ENCODE peak calls at places on chromosomes 13 and 19, in four cellular contexts. One of them, this sample, is unnamed.

GRCh38 chr19:18319591-18320135 is 3.2 kb downstream of the LSM4 start:
- DNase-seq in activated CD8-positive, alpha-beta T cell treated with anti-CD3 and anti-CD28 coated beads for 36 hours: no peak
- DNase-seq in B cell: no peak
- DNase-seq in endothelial cell: no peak
- DNase-seq in this sample: peak

GRCh38 chr13:73740681-73741080 is 393.5 kb downstream of the KLF12 start:
- DNase-seq in activated CD8-positive, alpha-beta T cell treated with anti-CD3 and anti-CD28 coated beads for 36 hours: no peak
- DNase-seq in B cell: no peak
- DNase-seq in endothelial cell: no peak
- DNase-seq in this sample: no peak

GRCh38 chr19:43124360-43124759 is 41.9 kb upstream of the PSG2 start:
- DNase-seq in endothelial cell: no peak
- DNase-seq in activated CD8-positive, alpha-beta T cell treated with anti-CD3 and anti-CD28 coated beads for 36 hours: no peak
- DNase-seq in B cell: no peak
- DNase-seq in this sample: no peak

GRCh38 chr13:113400621-113401451 is 36.9 kb upstream of the GRTP1 start:
- DNase-seq in B cell: no peak
- DNase-seq in endothelial cell: no peak
- DNase-seq in activated CD8-positive, alpha-beta T cell treated with anti-CD3 and anti-CD28 coated beads for 36 hours: no peak
- DNase-seq in this sample: no peak

GRCh38 chr19:55596304-55596703 is 3.0 kb downstream of the FIZ1 start:
- DNase-seq in B cell: no peak
- DNase-seq in activated CD8-positive, alpha-beta T cell treated with anti-CD3 and anti-CD28 coated beads for 36 hours: no peak
- DNase-seq in endothelial cell: no peak
- DNase-seq in this sample: no peak

GRCh38 chr13:26985285-26985878 is 186.2 kb downstream of the USP12 start:
- DNase-seq in activated CD8-positive, alpha-beta T cell treated with anti-CD3 and anti-CD28 coated beads for 36 hours: peak
- DNase-seq in B cell: peak
- DNase-seq in endothelial cell: peak
- DNase-seq in this sample: peak

GRCh38 chr13:83691966-83692365 is 190.3 kb downstream of the SLITRK1 start:
- DNase-seq in B cell: no peak
- DNase-seq in activated CD8-positive, alpha-beta T cell treated with anti-CD3 and anti-CD28 coated beads for 36 hours: no peak
- DNase-seq in endothelial cell: no peak
- DNase-seq in this sample: no peak

GRCh38 chr19:47881757-47882156 is 4.4 kb downstream of the SULT2A1 start:
- DNase-seq in endothelial cell: no peak
- DNase-seq in activated CD8-positive, alpha-beta T cell treated with anti-CD3 and anti-CD28 coated beads for 36 hours: no peak
- DNase-seq in B cell: no peak
- DNase-seq in this sample: no peak

GRCh38 chr13:36674337-36675212 is 755 bp downstream of the SERTM1 start:
- DNase-seq in activated CD8-positive, alpha-beta T cell treated with anti-CD3 and anti-CD28 coated beads for 36 hours: no peak
- DNase-seq in B cell: no peak
- DNase-seq in endothelial cell: no peak
- DNase-seq in this sample: no peak

GRCh38 chr13:113625965-113626661 is 31.9 kb downstream of the ATP4B start:
- DNase-seq in activated CD8-positive, alpha-beta T cell treated with anti-CD3 and anti-CD28 coated beads for 36 hours: no peak
- DNase-seq in B cell: no peak
- DNase-seq in endothelial cell: no peak
- DNase-seq in this sample: peak

GRCh38 chr13:31053098-31053497 is 108.6 kb downstream of the HSPH1 start:
- DNase-seq in B cell: no peak
- DNase-seq in activated CD8-positive, alpha-beta T cell treated with anti-CD3 and anti-CD28 coated beads for 36 hours: no peak
- DNase-seq in endothelial cell: no peak
- DNase-seq in this sample: no peak
- TF ChIP-seq CTCF in B cell: no peak
- TF ChIP-seq CTCF in activated CD8-positive, alpha-beta T cell treated with anti-CD3 and anti-CD28 coated beads for 36 hours: no peak
- TF ChIP-seq CTCF in endothelial cell: no peak
- TF ChIP-seq CTCF in this sample: no peak

DNA sequence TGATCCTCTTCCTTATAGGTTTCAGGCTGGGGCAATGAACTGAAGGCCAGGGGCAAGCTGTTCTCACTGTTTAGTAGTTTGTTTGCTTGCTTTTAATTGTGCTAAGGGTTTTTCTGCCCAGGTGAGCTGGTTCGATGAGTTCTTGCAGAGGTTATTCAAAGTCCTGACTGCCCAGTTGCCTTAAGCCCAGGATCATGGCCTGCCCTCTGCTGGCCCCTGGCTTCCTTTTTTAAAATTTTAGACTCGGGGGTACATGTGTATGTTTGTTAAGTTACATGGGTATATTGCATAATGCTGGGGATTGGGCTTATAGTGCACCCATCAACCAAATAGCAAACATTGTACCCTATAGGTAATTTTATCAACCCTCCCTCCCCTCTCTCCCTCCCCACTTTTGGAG is 65.7 kb downstream of the ZNF536 start:
- DNase-seq in endothelial cell: no peak
- DNase-seq in activated CD8-positive, alpha-beta T cell treated with anti-CD3 and anti-CD28 coated beads for 36 hours: no peak
- DNase-seq in B cell: no peak
- DNase-seq in this sample: no peak
- TF ChIP-seq CTCF in endothelial cell: no peak
- TF ChIP-seq CTCF in activated CD8-positive, alpha-beta T cell treated with anti-CD3 and anti-CD28 coated beads for 36 hours: no peak
- TF ChIP-seq CTCF in B cell: no peak
- TF ChIP-seq CTCF in this sample: no peak

DNA sequence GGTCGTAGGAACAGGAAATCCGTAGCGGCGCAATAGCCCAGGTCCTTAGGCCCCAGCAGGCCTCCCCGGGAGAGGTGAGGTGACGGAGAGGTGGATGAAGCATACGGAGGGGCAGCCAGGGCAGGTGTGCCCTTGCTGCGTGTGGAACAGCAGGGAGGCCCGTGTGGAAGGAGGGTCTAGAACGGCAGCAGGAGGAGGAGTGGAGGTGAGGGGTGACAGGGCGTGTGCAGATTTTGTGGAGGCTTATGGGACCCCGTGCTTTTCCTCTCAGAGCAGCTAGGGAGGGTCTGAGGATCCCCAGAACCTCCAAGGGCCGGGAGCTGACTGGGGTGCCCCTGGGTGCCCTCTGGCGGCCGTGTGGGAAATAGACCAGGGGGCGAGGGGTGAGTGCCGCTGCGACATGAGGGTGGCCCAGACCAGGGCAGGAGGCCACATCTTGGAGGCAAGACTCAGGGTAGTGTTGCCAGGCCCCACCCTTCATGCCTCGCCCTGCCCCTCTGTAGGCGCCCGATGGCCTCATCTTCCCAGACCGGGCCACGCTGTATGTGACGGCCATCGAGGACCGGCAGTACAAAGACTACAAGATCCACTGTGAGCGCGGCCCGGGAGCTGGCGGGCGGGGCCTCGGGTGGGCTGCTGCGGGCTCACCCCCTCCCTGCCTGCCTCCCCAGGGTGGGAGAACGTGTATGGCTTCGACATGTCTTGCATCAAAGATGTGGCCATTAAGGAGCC is 5.0 kb upstream of the ADM5 start:
- DNase-seq in activated CD8-positive, alpha-beta T cell treated with anti-CD3 and anti-CD28 coated beads for 36 hours: peak
- DNase-seq in B cell: peak
- DNase-seq in endothelial cell: no peak
- DNase-seq in this sample: no peak
- TF ChIP-seq CTCF in activated CD8-positive, alpha-beta T cell treated with anti-CD3 and anti-CD28 coated beads for 36 hours: peak
- TF ChIP-seq CTCF in B cell: peak
- TF ChIP-seq CTCF in endothelial cell: peak
- TF ChIP-seq CTCF in this sample: peak

GRCh38 chr13:87677334-87678234 is 6.4 kb downstream of the SLITRK5 start:
- DNase-seq in activated CD8-positive, alpha-beta T cell treated with anti-CD3 and anti-CD28 coated beads for 36 hours: peak
- DNase-seq in endothelial cell: peak
- DNase-seq in B cell: peak
- DNase-seq in this sample: no peak

GRCh38 chr13:87676254-87677042 is 5.3 kb downstream of the SLITRK5 start:
- DNase-seq in B cell: no peak
- DNase-seq in activated CD8-positive, alpha-beta T cell treated with anti-CD3 and anti-CD28 coated beads for 36 hours: no peak
- DNase-seq in endothelial cell: peak
- DNase-seq in this sample: no peak

GRCh38 chr13:87678353-87678752 is 7.2 kb downstream of the SLITRK5 start:
- DNase-seq in activated CD8-positive, alpha-beta T cell treated with anti-CD3 and anti-CD28 coated beads for 36 hours: no peak
- DNase-seq in B cell: peak
- DNase-seq in endothelial cell: no peak
- DNase-seq in this sample: no peak

GRCh38 chr13:87677043-87677333 is 5.8 kb downstream of the SLITRK5 start:
- DNase-seq in endothelial cell: no peak
- DNase-seq in B cell: no peak
- DNase-seq in activated CD8-positive, alpha-beta T cell treated with anti-CD3 and anti-CD28 coated beads for 36 hours: no peak
- DNase-seq in this sample: no peak

GRCh38 chr13:87680298-87680697 is 9.1 kb downstream of the SLITRK5 start:
- DNase-seq in B cell: peak
- DNase-seq in endothelial cell: peak
- DNase-seq in activated CD8-positive, alpha-beta T cell treated with anti-CD3 and anti-CD28 coated beads for 36 hours: no peak
- DNase-seq in this sample: no peak
- TF ChIP-seq CTCF in B cell: no peak
- TF ChIP-seq CTCF in endothelial cell: no peak
- TF ChIP-seq CTCF in activated CD8-positive, alpha-beta T cell treated with anti-CD3 and anti-CD28 coated beads for 36 hours: no peak
- TF ChIP-seq CTCF in this sample: no peak

GRCh38 chr19:1054102-1055027 is 12.6 kb upstream of the ARHGAP45 start:
- DNase-seq in B cell: no peak
- DNase-seq in endothelial cell: no peak
- DNase-seq in activated CD8-positive, alpha-beta T cell treated with anti-CD3 and anti-CD28 coated beads for 36 hours: no peak
- DNase-seq in this sample: no peak

GRCh38 chr19:1055886-1056620 is 10.9 kb upstream of the ARHGAP45 start:
- DNase-seq in activated CD8-positive, alpha-beta T cell treated with anti-CD3 and anti-CD28 coated beads for 36 hours: no peak
- DNase-seq in B cell: no peak
- DNase-seq in endothelial cell: no peak
- DNase-seq in this sample: peak

GRCh38 chr19:1058112-1058511 is 8.9 kb upstream of the ARHGAP45 start:
- DNase-seq in endothelial cell: no peak
- DNase-seq in B cell: no peak
- DNase-seq in activated CD8-positive, alpha-beta T cell treated with anti-CD3 and anti-CD28 coated beads for 36 hours: no peak
- DNase-seq in this sample: no peak

GRCh38 chr19:1055028-1055425 is 11.9 kb upstream of the ARHGAP45 start:
- DNase-seq in B cell: no peak
- DNase-seq in activated CD8-positive, alpha-beta T cell treated with anti-CD3 and anti-CD28 coated beads for 36 hours: no peak
- DNase-seq in endothelial cell: no peak
- DNase-seq in this sample: no peak

GRCh38 chr19:1057185-1057857 is 9.6 kb upstream of the ARHGAP45 start:
- DNase-seq in activated CD8-positive, alpha-beta T cell treated with anti-CD3 and anti-CD28 coated beads for 36 hours: no peak
- DNase-seq in B cell: peak
- DNase-seq in endothelial cell: no peak
- DNase-seq in this sample: no peak
- TF ChIP-seq CTCF in activated CD8-positive, alpha-beta T cell treated with anti-CD3 and anti-CD28 coated beads for 36 hours: no peak
- TF ChIP-seq CTCF in B cell: no peak
- TF ChIP-seq CTCF in endothelial cell: no peak
- TF ChIP-seq CTCF in this sample: peak

GRCh38 chr13:49220035-49220855 is at the start of gene MLNR:
- DNase-seq in endothelial cell: peak
- DNase-seq in activated CD8-positive, alpha-beta T cell treated with anti-CD3 and anti-CD28 coated beads for 36 hours: peak
- DNase-seq in B cell: peak
- DNase-seq in this sample: no peak
- TF ChIP-seq CTCF in endothelial cell: peak
- TF ChIP-seq CTCF in activated CD8-positive, alpha-beta T cell treated with anti-CD3 and anti-CD28 coated beads for 36 hours: peak
- TF ChIP-seq CTCF in B cell: peak
- TF ChIP-seq CTCF in this sample: peak

GRCh38 chr13:38530492-38530891 is 156.4 kb upstream of the FREM2 start:
- DNase-seq in activated CD8-positive, alpha-beta T cell treated with anti-CD3 and anti-CD28 coated beads for 36 hours: no peak
- DNase-seq in endothelial cell: no peak
- DNase-seq in B cell: peak
- DNase-seq in this sample: no peak
- TF ChIP-seq CTCF in activated CD8-positive, alpha-beta T cell treated with anti-CD3 and anti-CD28 coated beads for 36 hours: no peak
- TF ChIP-seq CTCF in endothelial cell: no peak
- TF ChIP-seq CTCF in B cell: peak
- TF ChIP-seq CTCF in this sample: no peak

GRCh38 chr19:58408152-58409009 is at the start of gene ZNF584:
- DNase-seq in endothelial cell: peak
- DNase-seq in activated CD8-positive, alpha-beta T cell treated with anti-CD3 and anti-CD28 coated beads for 36 hours: peak
- DNase-seq in B cell: peak
- DNase-seq in this sample: peak
- TF ChIP-seq CTCF in endothelial cell: no peak
- TF ChIP-seq CTCF in activated CD8-positive, alpha-beta T cell treated with anti-CD3 and anti-CD28 coated beads for 36 hours: no peak
- TF ChIP-seq CTCF in B cell: no peak
- TF ChIP-seq CTCF in this sample: peak

GRCh38 chr19:6021878-6022569 is 44.1 kb upstream of the RANBP3 start:
- DNase-seq in B cell: peak
- DNase-seq in endothelial cell: peak
- DNase-seq in activated CD8-positive, alpha-beta T cell treated with anti-CD3 and anti-CD28 coated beads for 36 hours: peak
- DNase-seq in this sample: peak

GRCh38 chr19:6020972-6021805 is 43.2 kb upstream of the RANBP3 start:
- DNase-seq in B cell: no peak
- DNase-seq in activated CD8-positive, alpha-beta T cell treated with anti-CD3 and anti-CD28 coated beads for 36 hours: no peak
- DNase-seq in endothelial cell: no peak
- DNase-seq in this sample: no peak

GRCh38 chr19:6023936-6024335 is 46.0 kb upstream of the RANBP3 start:
- DNase-seq in B cell: no peak
- DNase-seq in endothelial cell: no peak
- DNase-seq in activated CD8-positive, alpha-beta T cell treated with anti-CD3 and anti-CD28 coated beads for 36 hours: no peak
- DNase-seq in this sample: no peak

GRCh38 chr19:6023085-6023682 is 45.2 kb upstream of the RANBP3 start:
- DNase-seq in activated CD8-positive, alpha-beta T cell treated with anti-CD3 and anti-CD28 coated beads for 36 hours: no peak
- DNase-seq in endothelial cell: no peak
- DNase-seq in B cell: no peak
- DNase-seq in this sample: no peak

GRCh38 chr19:6022570-6023049 is 44.7 kb upstream of the RANBP3 start:
- DNase-seq in activated CD8-positive, alpha-beta T cell treated with anti-CD3 and anti-CD28 coated beads for 36 hours: no peak
- DNase-seq in endothelial cell: no peak
- DNase-seq in B cell: no peak
- DNase-seq in this sample: no peak
- TF ChIP-seq CTCF in activated CD8-positive, alpha-beta T cell treated with anti-CD3 and anti-CD28 coated beads for 36 hours: peak
- TF ChIP-seq CTCF in endothelial cell: peak
- TF ChIP-seq CTCF in B cell: peak
- TF ChIP-seq CTCF in this sample: peak

DNA sequence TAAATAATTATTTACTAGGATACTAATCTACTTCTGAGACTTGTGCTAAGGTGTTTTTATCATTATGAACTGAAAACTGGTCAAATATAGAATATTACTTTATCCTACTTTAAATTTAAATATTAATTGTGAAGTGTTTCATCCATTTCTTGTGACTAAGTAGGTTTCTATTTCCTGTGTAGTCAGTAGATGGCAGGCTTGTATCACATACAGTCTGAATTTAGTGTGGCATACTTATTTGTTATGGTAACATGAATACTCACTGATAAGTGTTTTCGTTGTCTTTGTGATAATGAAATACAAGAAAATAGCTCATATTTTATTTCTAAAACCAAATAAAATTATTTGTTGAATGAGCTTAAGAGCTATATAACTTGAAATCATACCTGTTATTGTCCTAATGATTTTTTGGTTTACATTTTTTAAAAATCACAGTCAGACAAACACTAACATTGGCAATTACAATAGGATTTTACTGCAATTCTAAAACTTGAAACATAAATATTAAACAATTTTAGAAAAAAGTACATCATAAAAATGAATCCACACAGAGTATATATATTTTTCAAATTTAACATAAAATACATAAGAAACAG is 904.6 kb upstream of the PCDH20 start:
- DNase-seq in activated CD8-positive, alpha-beta T cell treated with anti-CD3 and anti-CD28 coated beads for 36 hours: no peak
- DNase-seq in B cell: no peak
- DNase-seq in endothelial cell: no peak
- DNase-seq in this sample: no peak
- TF ChIP-seq CTCF in activated CD8-positive, alpha-beta T cell treated with anti-CD3 and anti-CD28 coated beads for 36 hours: no peak
- TF ChIP-seq CTCF in B cell: no peak
- TF ChIP-seq CTCF in endothelial cell: peak
- TF ChIP-seq CTCF in this sample: no peak

This sample was measured in CD14-positive monocyte.